ENCODE peak calls at places on chromosomes 13 and 19, in nine cellular contexts. T, E, V, R, O, D, X, W and F are unnamed samples.
A peak's percentile ranks its signal among the peaks of the same experiment; 100 is the strongest.

GRCh38 chr13:25744176-25744575 is 307.6 kb downstream of the SHISA2 start:
- DNase-seq in T (no peak), E (no peak), V (no peak), R (no peak), O (no peak), D (no peak), X (no peak), W (no peak), F (no peak)

GRCh38 chr13:65829241-65830008 is 1400.7 kb downstream of the PCDH9 start:
- DNase-seq in T (no peak), E (no peak), V (no peak), R (no peak), O (no peak), D (no peak), X (no peak), W (no peak), F (no peak)

GRCh38 chr13:40290758-40291157 is 375.7 kb downstream of the FOXO1 start:
- DNase-seq in T (no peak), E (no peak), V (no peak), R (no peak), O (no peak), D (no peak), X (no peak), W (no peak), F (no peak)

GRCh38 chr13:51045450-51045849 is 65.6 kb downstream of the C13orf42 start:
- DNase-seq in T (peak; percentile 41), E (no peak), V (no peak), R (no peak), O (no peak), D (no peak), X (no peak), W (no peak), F (no peak)

GRCh38 chr13:31250435-31250834 is 50.7 kb downstream of the B3GLCT start:
- DNase-seq in T (no peak), E (no peak), V (no peak), R (no peak), O (no peak), D (no peak), X (no peak), W (no peak), F (no peak)

GRCh38 chr13:106376411-106377112 is 158.9 kb downstream of the EFNB2 start:
- DNase-seq in T (no peak), E (peak; percentile 12), V (no peak), R (peak; percentile 52), O (no peak), D (no peak), X (no peak), W (no peak), F (no peak)

GRCh38 chr19:12495002-12495802 is 10.6 kb upstream of the ZNF709 start:
- DNase-seq in T (peak; percentile 92), E (peak; percentile 93), V (peak; percentile 92), R (peak; percentile 75), O (peak; percentile 95), D (peak; percentile 93), X (peak; percentile 97), W (peak; percentile 87), F (peak; percentile 70)

GRCh38 chr13:26029581-26030136 is 22.2 kb downstream of the SHISA2 start:
- DNase-seq in T (peak; percentile 39), E (no peak), V (no peak), R (no peak), O (no peak), D (no peak), X (no peak), W (no peak), F (no peak)

GRCh38 chr13:111204438-111205177 is 89.5 kb downstream of the ARHGEF7 start:
- DNase-seq in T (peak; percentile 54), E (no peak), V (no peak), R (peak; percentile 44), O (peak; percentile 65), D (no peak), X (peak; percentile 81), W (no peak), F (no peak)

GRCh38 chr13:64551755-64552154 is 2678.4 kb downstream of the PCDH9 start:
- DNase-seq in T (no peak), E (no peak), V (no peak), R (peak; percentile 20), O (no peak), D (no peak), X (no peak), W (no peak), F (no peak)

GRCh38 chr13:113584870-113585671 is 518 bp downstream of the TFDP1 start:
- DNase-seq in T (peak; percentile 50), E (peak; percentile 63), V (no peak), R (no peak), O (peak; percentile 82), D (peak; percentile 39), X (peak; percentile 63), W (no peak), F (peak; percentile 55)

GRCh38 chr19:42201489-42202289 is 15.8 kb downstream of the DEDD2 start:
- DNase-seq in T (no peak), E (peak; percentile 55), V (no peak), R (no peak), O (no peak), D (peak; percentile 73), X (peak; percentile 76), W (peak; percentile 41), F (no peak)

GRCh38 chr13:87052731-87053130 is 618.4 kb upstream of the SLITRK5 start:
- DNase-seq in T (no peak), E (no peak), V (no peak), R (no peak), O (no peak), D (no peak), X (no peak), W (no peak), F (no peak)

GRCh38 chr19:7788178-7788932 is 25.3 kb downstream of the CLEC4M start:
- DNase-seq in T (peak; percentile 69), E (no peak), V (no peak), R (no peak), O (peak; percentile 71), D (no peak), X (no peak), W (no peak), F (no peak)

GRCh38 chr13:48144413-48145035 is 49.6 kb upstream of the MED4 start:
- DNase-seq in T (no peak), E (no peak), V (no peak), R (no peak), O (no peak), D (no peak), X (no peak), W (no peak), F (no peak)

GRCh38 chr19:3699071-3699740 is 1.1 kb downstream of the PIP5K1C start:
- DNase-seq in T (no peak), E (peak; percentile 25), V (no peak), R (no peak), O (no peak), D (peak; percentile 24), X (peak; percentile 82), W (no peak), F (peak; percentile 36)

GRCh38 chr19:45234089-45234869 is 10.9 kb downstream of the EXOC3L2 start:
- DNase-seq in T (peak; percentile 77), E (no peak), V (no peak), R (no peak), O (no peak), D (no peak), X (peak; percentile 52), W (no peak), F (no peak)

GRCh38 chr13:30870049-30870884 is 35.8 kb upstream of the MEDAG start:
- DNase-seq in T (peak; percentile 67), E (peak; percentile 35), V (no peak), R (peak; percentile 78), O (peak; percentile 91), D (peak; percentile 44), X (peak; percentile 88), W (no peak), F (peak; percentile 98)

GRCh38 chr19:48476176-48476575 is 7.0 kb downstream of the CYTH2 start:
- DNase-seq in T (no peak), E (no peak), V (no peak), R (no peak), O (no peak), D (no peak), X (peak; percentile 28), W (no peak), F (no peak)

GRCh38 chr19:38064661-38065425 is 157.8 kb downstream of the SIPA1L3 start:
- DNase-seq in T (no peak), E (no peak), V (no peak), R (no peak), O (no peak), D (no peak), X (no peak), W (no peak), F (no peak)

GRCh38 chr13:94708971-94709614 is 3.3 kb downstream of the SOX21 start:
- DNase-seq in T (no peak), E (no peak), V (no peak), R (no peak), O (no peak), D (no peak), X (no peak), W (no peak), F (no peak)

GRCh38 chr13:27797228-27797624 is 4.9 kb downstream of the GSX1 start:
- DNase-seq in T (peak; percentile 80), E (no peak), V (no peak), R (no peak), O (peak; percentile 68), D (no peak), X (no peak), W (no peak), F (no peak)

GRCh38 chr19:34806976-34807860 is 34.2 kb upstream of the ZNF599 start:
- DNase-seq in T (no peak), E (no peak), V (no peak), R (no peak), O (no peak), D (no peak), X (no peak), W (no peak), F (no peak)

GRCh38 chr19:16871870-16872269 is 16.9 kb upstream of the F2RL3 start:
- DNase-seq in T (no peak), E (no peak), V (no peak), R (no peak), O (no peak), D (no peak), X (no peak), W (no peak), F (no peak)

GRCh38 chr13:36913463-36913862 is 6.6 kb downstream of the SMAD9 start:
- DNase-seq in T (no peak), E (no peak), V (no peak), R (no peak), O (no peak), D (no peak), X (no peak), W (no peak), F (no peak)

GRCh38 chr19:50368649-50369570 is 3.5 kb upstream of the NAPSA start:
- DNase-seq in T (peak; percentile 95), E (peak; percentile 86), V (peak; percentile 10), R (peak; percentile 89), O (no peak), D (peak; percentile 83), X (peak; percentile 90), W (peak; percentile 68), F (peak; percentile 83)

GRCh38 chr19:35830986-35831385 is 18.3 kb upstream of the PRODH2 start:
- DNase-seq in T (no peak), E (no peak), V (no peak), R (no peak), O (no peak), D (no peak), X (no peak), W (no peak), F (no peak)

GRCh38 chr19:34474233-34474989 is 7.1 kb upstream of the WTIP start:
- DNase-seq in T (no peak), E (no peak), V (no peak), R (no peak), O (no peak), D (no peak), X (no peak), W (no peak), F (no peak)

GRCh38 chr13:46641274-46642081 is 88.5 kb downstream of the LRCH1 start:
- DNase-seq in T (no peak), E (no peak), V (no peak), R (no peak), O (no peak), D (no peak), X (peak; percentile 74), W (no peak), F (no peak)

GRCh38 chr19:35451278-35452096 is 3.4 kb downstream of the FFAR2 start:
- DNase-seq in T (no peak), E (peak; percentile 54), V (no peak), R (no peak), O (no peak), D (peak; percentile 47), X (no peak), W (no peak), F (no peak)

GRCh38 chr19:31303262-31303815 is 45.9 kb downstream of the TSHZ3 start:
- DNase-seq in T (no peak), E (no peak), V (no peak), R (no peak), O (peak; percentile 79), D (no peak), X (no peak), W (no peak), F (no peak)